ENCODE peak calls at places on chromosome 18, in nine cellular contexts. H, Q, O, K, F, E, Z, C and N are unnamed samples.

GRCh38 chr18:33584845-33585775 is 7.1 kb downstream of the ASXL3 start:
- DNase-seq in H (no peak), Q (no peak), O (no peak), K (no peak), F (no peak), E (no peak), Z (no peak), C (no peak), N (no peak)

GRCh38 chr18:56333846-56334245 is 304.5 kb downstream of the TXNL1 start:
- DNase-seq in H (no peak), Q (no peak), O (peak), K (no peak), F (no peak), E (no peak), Z (no peak), C (no peak), N (no peak)

GRCh38 chr18:59898609-59899297 is 1.0 kb upstream of the PMAIP1 start:
- DNase-seq in H (no peak), Q (no peak), O (no peak), K (no peak), F (no peak), E (no peak), Z (no peak), C (no peak), N (no peak)

GRCh38 chr18:76205906-76206305 is 289.1 kb downstream of the ZNF516 start:
- DNase-seq in H (no peak), Q (no peak), O (no peak), K (no peak), F (no peak), E (no peak), Z (no peak), C (no peak), N (no peak)

GRCh38 chr18:5462227-5462626 is 81.6 kb downstream of the EPB41L3 start:
- DNase-seq in H (no peak), Q (no peak), O (no peak), K (no peak), F (no peak), E (no peak), Z (no peak), C (no peak), N (no peak)

GRCh38 chr18:52343138-52343537 is 3.1 kb downstream of the DCC start:
- DNase-seq in H (no peak), Q (no peak), O (no peak), K (no peak), F (no peak), E (no peak), Z (no peak), C (no peak), N (no peak)

GRCh38 chr18:28177828-28178635 is 1.1 kb upstream of the CDH2 start:
- DNase-seq in H (peak), Q (no peak), O (no peak), K (no peak), F (peak), E (peak), Z (no peak), C (no peak), N (peak)

GRCh38 chr18:22558945-22559385 is 141.2 kb upstream of the CTAGE1 start:
- DNase-seq in H (no peak), Q (no peak), O (peak), K (peak), F (no peak), E (peak), Z (no peak), C (no peak), N (peak)

GRCh38 chr18:21110667-21111350 is 804 bp downstream of the ROCK1 start:
- DNase-seq in H (peak), Q (peak), O (peak), K (peak), F (peak), E (peak), Z (no peak), C (peak), N (no peak)

GRCh38 chr18:21163647-21164625 is 52.3 kb upstream of the ROCK1 start:
- DNase-seq in H (no peak), Q (no peak), O (no peak), K (no peak), F (no peak), E (peak), Z (peak), C (no peak), N (no peak)

GRCh38 chr18:22637787-22638186 is 220.1 kb upstream of the CTAGE1 start:
- DNase-seq in H (no peak), Q (no peak), O (no peak), K (no peak), F (no peak), E (peak), Z (no peak), C (no peak), N (no peak)

GRCh38 chr18:37481491-37481890 is 84.1 kb downstream of the CELF4 start:
- DNase-seq in H (no peak), Q (no peak), O (no peak), K (no peak), F (no peak), E (no peak), Z (no peak), C (no peak), N (no peak)

GRCh38 chr18:8952796-8953760 is 149.4 kb upstream of the NDUFV2 start:
- DNase-seq in H (peak), Q (no peak), O (no peak), K (no peak), F (no peak), E (peak), Z (peak), C (no peak), N (no peak)

GRCh38 chr18:50299626-50300388 is 12.3 kb upstream of the CXXC1 start:
- DNase-seq in H (no peak), Q (no peak), O (no peak), K (no peak), F (no peak), E (no peak), Z (no peak), C (no peak), N (no peak)

GRCh38 chr18:73768043-73768442 is 379.6 kb downstream of the FBXO15 start:
- DNase-seq in H (no peak), Q (no peak), O (no peak), K (no peak), F (peak), E (no peak), Z (no peak), C (no peak), N (no peak)

GRCh38 chr18:25097119-25098114 is 254.5 kb downstream of the ZNF521 start:
- DNase-seq in H (peak), Q (no peak), O (no peak), K (no peak), F (no peak), E (peak), Z (no peak), C (peak), N (no peak)

GRCh38 chr18:3842844-3843243 is 392.9 kb downstream of the TGIF1 start:
- DNase-seq in H (peak), Q (no peak), O (no peak), K (no peak), F (no peak), E (no peak), Z (no peak), C (no peak), N (no peak)